ENCODE peak calls at places on chromosome 2, in seven cellular contexts. One of them, this sample, is unnamed.

GRCh38 chr2:161121622-161122021 is 38.6 kb upstream of the TANK start:
- DNase-seq in EL: no peak
- DNase-seq in cardiac muscle cell: no peak
- DNase-seq in stimulated activated CD8-positive, alpha-beta memory T cell treated with anti-CD3 and anti-CD28 coated beads, Interleukin-15, amount 100 ng/mL, for 4 hours: no peak
- DNase-seq in stimulated activated CD4-positive, alpha-beta T cell treated with anti-CD3 and anti-CD28 coated beads, Interleukin-2, amount 100 ng/mL, for 4 hours: no peak
- DNase-seq in naive thymus-derived CD8-positive, alpha-beta T cell: no peak
- DNase-seq in nucleus accumbens: no peak
- DNase-seq in this sample: no peak

GRCh38 chr2:45382744-45383143 is 228.3 kb downstream of the SRBD1 start:
- DNase-seq in stimulated activated CD8-positive, alpha-beta memory T cell treated with anti-CD3 and anti-CD28 coated beads, Interleukin-15, amount 100 ng/mL, for 4 hours: no peak
- DNase-seq in naive thymus-derived CD8-positive, alpha-beta T cell: no peak
- DNase-seq in nucleus accumbens: no peak
- DNase-seq in cardiac muscle cell: peak
- DNase-seq in stimulated activated CD4-positive, alpha-beta T cell treated with anti-CD3 and anti-CD28 coated beads, Interleukin-2, amount 100 ng/mL, for 4 hours: no peak
- DNase-seq in EL: peak
- DNase-seq in this sample: no peak

GRCh38 chr2:241665731-241666440 is 20.7 kb downstream of the DTYMK start:
- DNase-seq in cardiac muscle cell: no peak
- DNase-seq in stimulated activated CD8-positive, alpha-beta memory T cell treated with anti-CD3 and anti-CD28 coated beads, Interleukin-15, amount 100 ng/mL, for 4 hours: no peak
- DNase-seq in stimulated activated CD4-positive, alpha-beta T cell treated with anti-CD3 and anti-CD28 coated beads, Interleukin-2, amount 100 ng/mL, for 4 hours: no peak
- DNase-seq in EL: no peak
- DNase-seq in nucleus accumbens: no peak
- DNase-seq in naive thymus-derived CD8-positive, alpha-beta T cell: no peak
- DNase-seq in this sample: no peak

GRCh38 chr2:220533485-220533884 is 906.1 kb downstream of the SLC4A3 start:
- DNase-seq in stimulated activated CD4-positive, alpha-beta T cell treated with anti-CD3 and anti-CD28 coated beads, Interleukin-2, amount 100 ng/mL, for 4 hours: no peak
- DNase-seq in nucleus accumbens: no peak
- DNase-seq in cardiac muscle cell: peak
- DNase-seq in naive thymus-derived CD8-positive, alpha-beta T cell: no peak
- DNase-seq in stimulated activated CD8-positive, alpha-beta memory T cell treated with anti-CD3 and anti-CD28 coated beads, Interleukin-15, amount 100 ng/mL, for 4 hours: no peak
- DNase-seq in EL: peak
- DNase-seq in this sample: no peak

GRCh38 chr2:9821805-9822445 is 21.3 kb upstream of the TAF1B start:
- DNase-seq in stimulated activated CD4-positive, alpha-beta T cell treated with anti-CD3 and anti-CD28 coated beads, Interleukin-2, amount 100 ng/mL, for 4 hours: no peak
- DNase-seq in cardiac muscle cell: no peak
- DNase-seq in stimulated activated CD8-positive, alpha-beta memory T cell treated with anti-CD3 and anti-CD28 coated beads, Interleukin-15, amount 100 ng/mL, for 4 hours: no peak
- DNase-seq in EL: no peak
- DNase-seq in naive thymus-derived CD8-positive, alpha-beta T cell: no peak
- DNase-seq in nucleus accumbens: no peak
- DNase-seq in this sample: no peak

GRCh38 chr2:236568068-236568921 is 1.3 kb upstream of the ACKR3 start:
- DNase-seq in stimulated activated CD8-positive, alpha-beta memory T cell treated with anti-CD3 and anti-CD28 coated beads, Interleukin-15, amount 100 ng/mL, for 4 hours: no peak
- DNase-seq in stimulated activated CD4-positive, alpha-beta T cell treated with anti-CD3 and anti-CD28 coated beads, Interleukin-2, amount 100 ng/mL, for 4 hours: no peak
- DNase-seq in cardiac muscle cell: peak
- DNase-seq in naive thymus-derived CD8-positive, alpha-beta T cell: peak
- DNase-seq in EL: peak
- DNase-seq in nucleus accumbens: no peak
- DNase-seq in this sample: peak

GRCh38 chr2:17373041-17373440 is 145.2 kb downstream of the RAD51AP2 start:
- DNase-seq in naive thymus-derived CD8-positive, alpha-beta T cell: no peak
- DNase-seq in EL: no peak
- DNase-seq in stimulated activated CD8-positive, alpha-beta memory T cell treated with anti-CD3 and anti-CD28 coated beads, Interleukin-15, amount 100 ng/mL, for 4 hours: no peak
- DNase-seq in nucleus accumbens: no peak
- DNase-seq in cardiac muscle cell: no peak
- DNase-seq in stimulated activated CD4-positive, alpha-beta T cell treated with anti-CD3 and anti-CD28 coated beads, Interleukin-2, amount 100 ng/mL, for 4 hours: no peak
- DNase-seq in this sample: no peak

GRCh38 chr2:234491897-234492296 is 5.0 kb downstream of the ARL4C start:
- DNase-seq in cardiac muscle cell: no peak
- DNase-seq in stimulated activated CD4-positive, alpha-beta T cell treated with anti-CD3 and anti-CD28 coated beads, Interleukin-2, amount 100 ng/mL, for 4 hours: no peak
- DNase-seq in naive thymus-derived CD8-positive, alpha-beta T cell: no peak
- DNase-seq in stimulated activated CD8-positive, alpha-beta memory T cell treated with anti-CD3 and anti-CD28 coated beads, Interleukin-15, amount 100 ng/mL, for 4 hours: no peak
- DNase-seq in EL: no peak
- DNase-seq in nucleus accumbens: no peak
- DNase-seq in this sample: no peak

GRCh38 chr2:157930728-157931127 is 54.6 kb upstream of the ACVR1 start:
- DNase-seq in EL: no peak
- DNase-seq in cardiac muscle cell: no peak
- DNase-seq in nucleus accumbens: no peak
- DNase-seq in stimulated activated CD8-positive, alpha-beta memory T cell treated with anti-CD3 and anti-CD28 coated beads, Interleukin-15, amount 100 ng/mL, for 4 hours: no peak
- DNase-seq in stimulated activated CD4-positive, alpha-beta T cell treated with anti-CD3 and anti-CD28 coated beads, Interleukin-2, amount 100 ng/mL, for 4 hours: no peak
- DNase-seq in naive thymus-derived CD8-positive, alpha-beta T cell: no peak
- DNase-seq in this sample: no peak

GRCh38 chr2:72545790-72546189 is 280.0 kb downstream of the EXOC6B start:
- DNase-seq in naive thymus-derived CD8-positive, alpha-beta T cell: no peak
- DNase-seq in EL: no peak
- DNase-seq in cardiac muscle cell: no peak
- DNase-seq in stimulated activated CD8-positive, alpha-beta memory T cell treated with anti-CD3 and anti-CD28 coated beads, Interleukin-15, amount 100 ng/mL, for 4 hours: no peak
- DNase-seq in nucleus accumbens: no peak
- DNase-seq in stimulated activated CD4-positive, alpha-beta T cell treated with anti-CD3 and anti-CD28 coated beads, Interleukin-2, amount 100 ng/mL, for 4 hours: no peak
- DNase-seq in this sample: no peak

GRCh38 chr2:199983534-199983933 is 28.2 kb downstream of the MAIP1 start:
- DNase-seq in naive thymus-derived CD8-positive, alpha-beta T cell: no peak
- DNase-seq in EL: no peak
- DNase-seq in cardiac muscle cell: no peak
- DNase-seq in stimulated activated CD4-positive, alpha-beta T cell treated with anti-CD3 and anti-CD28 coated beads, Interleukin-2, amount 100 ng/mL, for 4 hours: no peak
- DNase-seq in nucleus accumbens: no peak
- DNase-seq in stimulated activated CD8-positive, alpha-beta memory T cell treated with anti-CD3 and anti-CD28 coated beads, Interleukin-15, amount 100 ng/mL, for 4 hours: no peak
- DNase-seq in this sample: no peak

GRCh38 chr2:195850764-195851163 is 193.7 kb downstream of the SLC39A10 start:
- DNase-seq in naive thymus-derived CD8-positive, alpha-beta T cell: no peak
- DNase-seq in stimulated activated CD4-positive, alpha-beta T cell treated with anti-CD3 and anti-CD28 coated beads, Interleukin-2, amount 100 ng/mL, for 4 hours: no peak
- DNase-seq in EL: no peak
- DNase-seq in stimulated activated CD8-positive, alpha-beta memory T cell treated with anti-CD3 and anti-CD28 coated beads, Interleukin-15, amount 100 ng/mL, for 4 hours: no peak
- DNase-seq in nucleus accumbens: no peak
- DNase-seq in cardiac muscle cell: no peak
- DNase-seq in this sample: no peak

GRCh38 chr2:46550686-46551404 is 71.5 kb downstream of the TMEM247 start:
- DNase-seq in naive thymus-derived CD8-positive, alpha-beta T cell: no peak
- DNase-seq in EL: no peak
- DNase-seq in stimulated activated CD8-positive, alpha-beta memory T cell treated with anti-CD3 and anti-CD28 coated beads, Interleukin-15, amount 100 ng/mL, for 4 hours: no peak
- DNase-seq in stimulated activated CD4-positive, alpha-beta T cell treated with anti-CD3 and anti-CD28 coated beads, Interleukin-2, amount 100 ng/mL, for 4 hours: no peak
- DNase-seq in cardiac muscle cell: no peak
- DNase-seq in nucleus accumbens: no peak
- DNase-seq in this sample: no peak

GRCh38 chr2:172172513-172173217 is 70.0 kb upstream of the DLX2 start:
- DNase-seq in naive thymus-derived CD8-positive, alpha-beta T cell: peak
- DNase-seq in cardiac muscle cell: peak
- DNase-seq in stimulated activated CD8-positive, alpha-beta memory T cell treated with anti-CD3 and anti-CD28 coated beads, Interleukin-15, amount 100 ng/mL, for 4 hours: no peak
- DNase-seq in EL: peak
- DNase-seq in stimulated activated CD4-positive, alpha-beta T cell treated with anti-CD3 and anti-CD28 coated beads, Interleukin-2, amount 100 ng/mL, for 4 hours: peak
- DNase-seq in nucleus accumbens: peak
- DNase-seq in this sample: peak

GRCh38 chr2:198036029-198036879 is 231.9 kb downstream of the PLCL1 start:
- DNase-seq in stimulated activated CD4-positive, alpha-beta T cell treated with anti-CD3 and anti-CD28 coated beads, Interleukin-2, amount 100 ng/mL, for 4 hours: no peak
- DNase-seq in cardiac muscle cell: no peak
- DNase-seq in stimulated activated CD8-positive, alpha-beta memory T cell treated with anti-CD3 and anti-CD28 coated beads, Interleukin-15, amount 100 ng/mL, for 4 hours: no peak
- DNase-seq in nucleus accumbens: no peak
- DNase-seq in naive thymus-derived CD8-positive, alpha-beta T cell: no peak
- DNase-seq in EL: no peak
- DNase-seq in this sample: no peak

GRCh38 chr2:99597616-99598015 is 107.8 kb upstream of the REV1 start:
- DNase-seq in stimulated activated CD4-positive, alpha-beta T cell treated with anti-CD3 and anti-CD28 coated beads, Interleukin-2, amount 100 ng/mL, for 4 hours: no peak
- DNase-seq in nucleus accumbens: no peak
- DNase-seq in stimulated activated CD8-positive, alpha-beta memory T cell treated with anti-CD3 and anti-CD28 coated beads, Interleukin-15, amount 100 ng/mL, for 4 hours: no peak
- DNase-seq in naive thymus-derived CD8-positive, alpha-beta T cell: no peak
- DNase-seq in cardiac muscle cell: no peak
- DNase-seq in EL: no peak
- DNase-seq in this sample: no peak

GRCh38 chr2:151774506-151774905 is 40.2 kb upstream of the NEB start:
- DNase-seq in stimulated activated CD4-positive, alpha-beta T cell treated with anti-CD3 and anti-CD28 coated beads, Interleukin-2, amount 100 ng/mL, for 4 hours: no peak
- DNase-seq in cardiac muscle cell: peak
- DNase-seq in stimulated activated CD8-positive, alpha-beta memory T cell treated with anti-CD3 and anti-CD28 coated beads, Interleukin-15, amount 100 ng/mL, for 4 hours: no peak
- DNase-seq in EL: peak
- DNase-seq in nucleus accumbens: no peak
- DNase-seq in naive thymus-derived CD8-positive, alpha-beta T cell: no peak
- DNase-seq in this sample: no peak

GRCh38 chr2:45541450-45541849 is 69.6 kb downstream of the SRBD1 start:
- DNase-seq in naive thymus-derived CD8-positive, alpha-beta T cell: no peak
- DNase-seq in EL: no peak
- DNase-seq in stimulated activated CD8-positive, alpha-beta memory T cell treated with anti-CD3 and anti-CD28 coated beads, Interleukin-15, amount 100 ng/mL, for 4 hours: no peak
- DNase-seq in stimulated activated CD4-positive, alpha-beta T cell treated with anti-CD3 and anti-CD28 coated beads, Interleukin-2, amount 100 ng/mL, for 4 hours: no peak
- DNase-seq in cardiac muscle cell: no peak
- DNase-seq in nucleus accumbens: no peak
- DNase-seq in this sample: no peak

This sample was measured in upper lobe of right lung.